ENCODE peak calls at places on chromosomes 11 and 22, in ten cellular contexts. W is esophagus squamous epithelium, E is adrenal gland, Z is endothelial cell of umbilical vein, S is PC-9, T is WERI-Rb-1, L is heart left ventricle, X is cardiac muscle cell, I is thoracic aorta, M is SK-N-SH. N is an unnamed sample.

GRCh38 chr11:39570526-39570925 is 1888.9 kb downstream of the LRRC4C start:
- DNase-seq in W (no peak), E (no peak), Z (no peak), S (no peak), T (no peak), L (no peak), X (no peak), I (no peak), M (no peak), N (no peak)

GRCh38 chr11:1782831-1783724 is 19.4 kb upstream of the CTSD start:
- DNase-seq in W (no peak), E (peak), Z (no peak), S (peak), T (no peak), L (no peak), X (no peak), I (no peak), M (peak), N (no peak)

GRCh38 chr11:114762437-114762836 is 84.1 kb downstream of the NXPE2 start:
- DNase-seq in W (no peak), E (peak), Z (peak), S (no peak), T (peak), L (peak), X (peak), I (no peak), M (peak), N (peak)

GRCh38 chr11:125290263-125290662 is 125.7 kb downstream of the PKNOX2 start:
- DNase-seq in W (no peak), E (no peak), Z (no peak), S (no peak), T (no peak), L (no peak), X (no peak), I (no peak), M (no peak), N (no peak)

GRCh38 chr11:112958670-112959069 is 2.5 kb upstream of the NCAM1 start:
- DNase-seq in W (no peak), E (no peak), Z (no peak), S (peak), T (no peak), L (no peak), X (peak), I (no peak), M (no peak), N (no peak)

GRCh38 chr11:10350341-10350740 is 45.5 kb downstream of the ADM start:
- DNase-seq in W (no peak), E (no peak), Z (no peak), S (peak), T (no peak), L (no peak), X (peak), I (no peak), M (no peak), N (no peak)

GRCh38 chr11:115383431-115383830 is 120.8 kb downstream of the CADM1 start:
- DNase-seq in W (no peak), E (no peak), Z (no peak), S (no peak), T (no peak), L (no peak), X (no peak), I (no peak), M (no peak), N (no peak)

GRCh38 chr11:14578551-14578956 is 58.4 kb upstream of the PSMA1 start:
- DNase-seq in W (peak), E (no peak), Z (peak), S (no peak), T (no peak), L (no peak), X (peak), I (no peak), M (peak), N (peak)

GRCh38 chr11:2313051-2313951 is 11.5 kb downstream of the TSPAN32 start:
- DNase-seq in W (no peak), E (no peak), Z (no peak), S (no peak), T (no peak), L (peak), X (no peak), I (no peak), M (no peak), N (peak)

GRCh38 chr11:120057595-120058581 is 80.0 kb downstream of the TRIM29 start:
- DNase-seq in W (no peak), E (no peak), Z (no peak), S (no peak), T (peak), L (no peak), X (peak), I (no peak), M (no peak), N (peak)

GRCh38 chr22:35258144-35258988 is 1.1 kb downstream of the HMGXB4 start:
- DNase-seq in W (no peak), E (peak), Z (peak), S (no peak), T (no peak), L (no peak), X (peak), I (no peak), M (peak), N (peak)

GRCh38 chr22:23820748-23821211 is 18.0 kb downstream of the DERL3 start:
- DNase-seq in W (no peak), E (no peak), Z (no peak), S (no peak), T (no peak), L (no peak), X (no peak), I (no peak), M (peak), N (no peak)

GRCh38 chr22:40419718-40420117 is 49.3 kb downstream of the SGSM3 start:
- DNase-seq in W (no peak), E (peak), Z (no peak), S (peak), T (no peak), L (no peak), X (no peak), I (no peak), M (no peak), N (no peak)

GRCh38 chr11:76801205-76801604 is 18.0 kb downstream of the TSKU start:
- DNase-seq in W (no peak), E (no peak), Z (no peak), S (no peak), T (no peak), L (no peak), X (no peak), I (no peak), M (no peak), N (no peak)

GRCh38 chr11:2837096-2837601 is 48.4 kb downstream of the CDKN1C start:
- DNase-seq in W (no peak), E (peak), Z (no peak), S (peak), T (peak), L (peak), X (peak), I (no peak), M (peak), N (peak)

GRCh38 chr11:125244166-125244565 is 79.6 kb downstream of the PKNOX2 start:
- DNase-seq in W (no peak), E (no peak), Z (no peak), S (no peak), T (no peak), L (no peak), X (no peak), I (no peak), M (no peak), N (no peak)

GRCh38 chr11:68012843-68013610 is 2.9 kb downstream of the ALDH3B1 start:
- DNase-seq in W (no peak), E (peak), Z (no peak), S (peak), T (no peak), L (no peak), X (peak), I (no peak), M (no peak), N (no peak)

GRCh38 chr11:125262825-125263218 is 98.3 kb downstream of the PKNOX2 start:
- DNase-seq in W (no peak), E (no peak), Z (no peak), S (no peak), T (no peak), L (no peak), X (no peak), I (no peak), M (no peak), N (no peak)

GRCh38 chr11:9461760-9462134 is 935 bp downstream of the ZNF143 start:
- DNase-seq in W (no peak), E (no peak), Z (peak), S (no peak), T (no peak), L (no peak), X (peak), I (no peak), M (peak), N (no peak)

GRCh38 chr11:12792590-12792989 is 118.4 kb downstream of the TEAD1 start:
- DNase-seq in W (no peak), E (peak), Z (no peak), S (no peak), T (no peak), L (no peak), X (peak), I (no peak), M (no peak), N (no peak)

GRCh38 chr11:70420496-70420895 is 22.2 kb downstream of the CTTN start:
- DNase-seq in W (no peak), E (no peak), Z (no peak), S (no peak), T (no peak), L (no peak), X (no peak), I (no peak), M (no peak), N (no peak)

GRCh38 chr22:30877662-30878515 is 90.7 kb downstream of the MORC2 start:
- DNase-seq in W (no peak), E (peak), Z (no peak), S (no peak), T (no peak), L (peak), X (no peak), I (no peak), M (peak), N (no peak)

GRCh38 chr22:31496735-31497146 is 405 bp downstream of the SFI1 start:
- DNase-seq in W (no peak), E (peak), Z (no peak), S (no peak), T (no peak), L (peak), X (peak), I (no peak), M (no peak), N (peak)

GRCh38 chr22:36252754-36253522 is at the start of gene APOL1:
- DNase-seq in W (no peak), E (peak), Z (peak), S (no peak), T (no peak), L (no peak), X (no peak), I (no peak), M (no peak), N (peak)

DNA sequence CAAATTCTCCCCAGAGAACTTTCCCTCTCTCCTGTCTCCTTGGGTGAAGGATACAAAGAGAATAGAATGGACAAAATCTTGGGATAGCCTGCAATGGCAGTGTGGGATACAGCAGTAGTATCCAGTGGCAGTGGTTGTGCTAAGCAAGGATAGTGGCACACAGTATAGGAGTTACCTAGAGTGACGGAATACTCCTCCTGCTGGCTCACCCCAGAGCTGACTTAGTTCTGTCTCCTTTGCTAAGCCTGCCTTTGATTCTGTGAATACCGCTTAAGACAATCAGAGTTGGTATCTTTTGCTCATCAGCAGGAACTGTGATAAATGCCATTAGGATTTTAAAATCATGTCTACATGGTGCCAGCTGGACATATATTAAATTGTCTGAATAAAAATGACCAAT is 404.3 kb downstream of the JRKL start:
- DNase-seq in W (no peak), E (no peak), Z (no peak), S (no peak), T (peak), L (no peak), X (no peak), I (no peak), M (no peak), N (no peak)
- TF ChIP-seq CTCF in W (no peak), E (no peak), Z (no peak), S (no peak), T (peak), L (no peak), X (no peak), I (no peak), M (peak), N (no peak)

DNA sequence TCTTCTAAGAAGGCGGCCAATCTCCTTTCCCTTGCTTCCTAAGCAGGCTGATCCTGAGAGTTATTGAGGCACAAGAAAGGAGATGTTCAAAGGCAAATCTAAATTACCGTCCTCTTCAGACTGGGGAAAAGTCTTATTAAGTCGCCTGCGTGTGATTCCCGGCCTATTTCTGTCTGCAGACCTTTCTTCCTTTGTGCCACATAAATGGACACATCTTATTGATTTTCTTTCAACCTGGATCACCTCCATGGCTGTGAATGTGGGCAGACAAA is 73.4 kb upstream of the LMO1 start:
- DNase-seq in W (no peak), E (no peak), Z (no peak), S (no peak), T (no peak), L (no peak), X (no peak), I (no peak), M (no peak), N (no peak)
- H3K27ac ChIP-seq in W (peak), E (no peak), Z (no peak), S (peak), T (peak), L (no peak), X (no peak), I (no peak), M (no peak), N (no peak)

GRCh38 chr11:65476632-65477270 is 22.1 kb upstream of the MALAT1 start:
- DNase-seq in W (no peak), E (no peak), Z (peak), S (no peak), T (no peak), L (no peak), X (no peak), I (no peak), M (no peak), N (peak)

GRCh38 chr11:65473275-65473860 is 25.5 kb upstream of the MALAT1 start:
- DNase-seq in W (no peak), E (no peak), Z (no peak), S (no peak), T (no peak), L (no peak), X (no peak), I (no peak), M (no peak), N (no peak)

GRCh38 chr11:65470433-65470832 is 28.4 kb upstream of the MALAT1 start:
- DNase-seq in W (no peak), E (no peak), Z (no peak), S (no peak), T (no peak), L (no peak), X (no peak), I (no peak), M (no peak), N (no peak)

GRCh38 chr11:65468874-65469333 is 29.9 kb upstream of the MALAT1 start:
- DNase-seq in W (no peak), E (peak), Z (peak), S (peak), T (peak), L (peak), X (peak), I (no peak), M (peak), N (peak)

GRCh38 chr11:65471410-65471762 is 27.5 kb upstream of the MALAT1 start:
- DNase-seq in W (no peak), E (peak), Z (peak), S (peak), T (peak), L (peak), X (peak), I (peak), M (peak), N (peak)
- H3K4me3 ChIP-seq in W (no peak), E (no peak), Z (no peak), S (no peak), T (no peak), L (peak), X (no peak), I (peak), M (peak), N (peak)

DNA sequence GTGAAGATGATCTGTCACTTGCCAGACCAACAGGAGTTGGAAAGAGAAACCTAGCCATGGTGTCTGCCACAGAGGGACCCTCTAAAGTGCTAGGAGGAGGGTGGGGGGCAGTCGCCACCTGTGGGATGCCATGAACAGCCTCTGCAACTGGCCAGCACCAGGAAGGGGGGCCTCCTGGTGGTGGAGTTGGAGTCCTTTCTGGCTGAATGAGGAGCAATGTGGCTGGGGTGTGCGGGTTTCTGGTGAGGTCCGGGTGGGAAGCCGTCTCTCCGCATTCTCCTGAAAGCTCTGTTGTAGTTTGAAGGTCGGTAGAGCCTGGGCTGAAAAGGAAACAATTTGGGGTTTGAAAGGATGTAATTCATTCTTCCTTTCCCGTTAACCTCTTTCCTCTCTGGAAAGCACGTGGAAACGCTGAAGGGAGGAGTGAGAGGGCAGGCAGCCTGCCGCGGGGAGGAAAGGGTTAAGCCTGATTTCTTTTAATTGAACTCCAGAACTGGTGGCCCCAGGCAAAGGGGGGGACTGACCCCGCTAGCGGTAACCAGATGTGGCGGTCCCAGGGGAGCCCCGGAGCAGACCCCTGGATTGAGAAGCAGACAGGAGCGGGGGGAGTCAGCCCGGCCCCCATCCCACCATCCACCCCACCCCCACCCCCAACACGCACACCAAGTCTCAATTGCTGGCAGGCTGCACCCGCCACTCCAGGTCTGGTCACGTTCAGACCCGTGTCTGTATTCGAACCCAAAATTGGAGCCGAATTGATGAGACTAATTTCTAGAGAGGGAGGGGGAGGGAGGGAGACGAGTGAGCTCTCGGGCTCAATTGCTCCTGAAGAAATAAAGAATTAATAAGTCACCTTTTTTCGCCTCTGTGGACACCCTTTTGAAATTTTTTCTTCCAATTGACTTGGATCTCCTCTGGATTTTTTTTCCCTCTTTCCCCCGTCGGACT is 1.8 kb upstream of the FLI1 start:
- DNase-seq in W (no peak), E (no peak), Z (peak), S (no peak), T (no peak), L (no peak), X (no peak), I (no peak), M (peak), N (no peak)
- TF ChIP-seq CTCF in W (no peak), E (no peak), Z (peak), S (no peak), T (peak), L (no peak), X (peak), I (no peak), M (peak), N (no peak)

GRCh38 chr11:46674463-46675287 is 25.7 kb downstream of the ARHGAP1 start:
- DNase-seq in W (no peak), E (no peak), Z (no peak), S (no peak), T (peak), L (peak), X (peak), I (no peak), M (peak), N (peak)
- H3K27ac ChIP-seq in W (peak), E (peak), Z (no peak), S (no peak), T (peak), L (peak), X (peak), I (peak), M (peak), N (peak)

GRCh38 chr22:26170795-26171194 is 1.5 kb downstream of the SEZ6L start:
- DNase-seq in W (no peak), E (no peak), Z (no peak), S (no peak), T (peak), L (no peak), X (no peak), I (no peak), M (peak), N (no peak)
- H3K4me3 ChIP-seq in W (no peak), E (no peak), Z (no peak), S (no peak), T (no peak), L (no peak), X (no peak), I (no peak), M (no peak), N (no peak)

DNA sequence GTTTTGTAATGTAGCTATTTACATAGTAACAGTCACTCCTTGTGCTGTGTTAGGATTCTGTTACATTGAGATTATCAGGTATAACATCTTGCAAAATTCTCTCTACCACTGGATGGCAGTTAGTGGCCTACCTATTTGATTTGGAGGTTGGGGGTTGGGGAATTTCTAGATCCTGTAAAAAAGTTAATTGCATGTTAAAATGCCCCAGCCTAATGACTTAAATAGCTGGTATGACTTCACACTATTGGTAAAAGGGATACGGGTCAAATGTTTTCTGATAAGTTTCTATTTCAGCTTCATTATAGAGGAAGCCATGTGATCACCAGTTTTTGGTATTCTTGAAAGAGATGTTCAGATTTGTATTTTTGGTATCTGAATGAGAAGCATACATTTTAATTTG is 2.8 kb downstream of the GRK3 start:
- DNase-seq in W (no peak), E (no peak), Z (no peak), S (no peak), T (no peak), L (no peak), X (no peak), I (no peak), M (peak), N (no peak)
- TF ChIP-seq CTCF in W (no peak), E (no peak), Z (no peak), S (no peak), T (no peak), L (no peak), X (no peak), I (no peak), M (no peak), N (no peak)

DNA sequence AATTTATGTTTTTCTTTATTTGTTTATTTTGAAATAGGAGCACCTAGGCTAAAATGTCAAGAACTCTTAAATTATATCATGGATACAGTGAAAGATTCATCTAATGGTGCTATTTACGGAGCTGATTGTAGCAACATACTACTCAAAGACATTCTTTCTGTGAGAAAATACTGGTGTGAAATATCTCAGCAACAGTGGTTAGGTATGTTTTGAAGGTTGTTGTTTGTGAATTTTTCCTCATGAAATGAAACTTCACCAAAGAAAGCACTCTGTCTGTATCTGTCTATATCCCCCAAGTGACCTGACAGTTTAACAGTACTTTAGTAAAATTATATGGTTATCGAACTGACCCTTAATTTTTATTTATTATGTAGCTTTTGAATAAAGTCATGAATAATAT is 12.8 kb downstream of the ATM start:
- DNase-seq in W (no peak), E (no peak), Z (no peak), S (no peak), T (no peak), L (no peak), X (no peak), I (no peak), M (no peak), N (no peak)
- H3K27ac ChIP-seq in W (no peak), E (no peak), Z (peak), S (no peak), T (no peak), L (no peak), X (no peak), I (no peak), M (no peak), N (no peak)

N was measured in transverse colon.